ENCODE peak calls at places on chromosomes 16 and 17, in ten cellular contexts. R, X, W, P, T, H, V, D, S and Z are unnamed samples.

GRCh38 chr17:21263351-21263750 is 10.1 kb upstream of the NATD1 start:
- DNase-seq in R (no peak), X (no peak), W (no peak), P (no peak), T (no peak), H (no peak), V (peak; percentile 81), D (no peak), S (no peak), Z (no peak)

GRCh38 chr16:29848420-29849297 is 14.4 kb downstream of the CDIPT start:
- DNase-seq in R (no peak), X (peak; percentile 78), W (peak; percentile 29), P (peak; percentile 75), T (peak; percentile 85), H (peak; percentile 83), V (peak; percentile 60), D (peak; percentile 57), S (peak; percentile 87), Z (peak; percentile 62)

GRCh38 chr17:30236807-30237206 is 1.3 kb upstream of the SLC6A4 start:
- DNase-seq in R (no peak), X (peak; percentile 70), W (no peak), P (peak; percentile 15), T (peak; percentile 81), H (peak; percentile 72), V (peak; percentile 25), D (peak; percentile 0), S (peak; percentile 54), Z (peak; percentile 42)

GRCh38 chr17:55794681-55795080 is 43.8 kb downstream of the PCTP start:
- DNase-seq in R (no peak), X (no peak), W (no peak), P (no peak), T (peak; percentile 8), H (no peak), V (no peak), D (no peak), S (no peak), Z (no peak)

GRCh38 chr17:68595986-68596385 is 5.2 kb downstream of the FAM20A start:
- DNase-seq in R (no peak), X (no peak), W (no peak), P (no peak), T (no peak), H (no peak), V (no peak), D (no peak), S (no peak), Z (no peak)

GRCh38 chr17:17723354-17724261 is 42.4 kb downstream of the RAI1 start:
- DNase-seq in R (no peak), X (peak; percentile 71), W (peak; percentile 33), P (no peak), T (no peak), H (no peak), V (peak; percentile 72), D (no peak), S (peak; percentile 52), Z (no peak)

GRCh38 chr17:8152981-8153549 is 861 bp upstream of the PER1 start:
- DNase-seq in R (no peak), X (no peak), W (no peak), P (no peak), T (no peak), H (no peak), V (no peak), D (no peak), S (no peak), Z (no peak)

GRCh38 chr16:73122604-73123386 is 74.9 kb upstream of the ZFHX3 start:
- DNase-seq in R (no peak), X (no peak), W (no peak), P (no peak), T (no peak), H (peak; percentile 73), V (peak; percentile 12), D (peak; percentile 22), S (no peak), Z (no peak)

GRCh38 chr16:83356266-83356665 is 451.5 kb upstream of the HSBP1 start:
- DNase-seq in R (peak; percentile 57), X (peak; percentile 89), W (peak; percentile 23), P (no peak), T (peak; percentile 28), H (no peak), V (peak; percentile 65), D (no peak), S (no peak), Z (peak; percentile 49)

GRCh38 chr17:62162898-62163297 is 97.8 kb upstream of the MED13 start:
- DNase-seq in R (no peak), X (no peak), W (no peak), P (no peak), T (no peak), H (no peak), V (no peak), D (no peak), S (no peak), Z (no peak)

GRCh38 chr16:4314532-4315184 is 1.2 kb upstream of the GLIS2 start:
- DNase-seq in R (no peak), X (peak; percentile 72), W (no peak), P (no peak), T (peak; percentile 47), H (no peak), V (peak; percentile 56), D (no peak), S (peak; percentile 26), Z (no peak)

GRCh38 chr16:2483160-2483559 is 8.2 kb downstream of the TBC1D24 start:
- DNase-seq in R (no peak), X (no peak), W (no peak), P (no peak), T (no peak), H (peak; percentile 43), V (peak; percentile 52), D (peak; percentile 45), S (no peak), Z (no peak)

GRCh38 chr16:68235105-68235881 is 634 bp downstream of the ESRP2 start:
- DNase-seq in R (no peak), X (peak; percentile 75), W (peak; percentile 40), P (no peak), T (peak; percentile 61), H (no peak), V (no peak), D (no peak), S (no peak), Z (no peak)

GRCh38 chr17:4558311-4558972 is 1.9 kb downstream of the GGT6 start:
- DNase-seq in R (no peak), X (no peak), W (no peak), P (no peak), T (no peak), H (no peak), V (no peak), D (no peak), S (no peak), Z (no peak)

GRCh38 chr17:78144146-78144719 is 2.0 kb upstream of the C17orf99 start:
- DNase-seq in R (no peak), X (no peak), W (no peak), P (no peak), T (peak; percentile 86), H (peak; percentile 94), V (peak; percentile 38), D (peak; percentile 58), S (no peak), Z (no peak)

GRCh38 chr17:28474035-28474640 is 694 bp downstream of the SLC13A2 start:
- DNase-seq in R (no peak), X (no peak), W (no peak), P (no peak), T (no peak), H (no peak), V (no peak), D (no peak), S (no peak), Z (no peak)

GRCh38 chr16:12994402-12994801 is 93.0 kb downstream of the SHISA9 start:
- DNase-seq in R (no peak), X (no peak), W (no peak), P (no peak), T (no peak), H (no peak), V (no peak), D (no peak), S (no peak), Z (no peak)

GRCh38 chr17:16986391-16986790 is 14.5 kb upstream of the TNFRSF13B start:
- DNase-seq in R (no peak), X (no peak), W (no peak), P (no peak), T (no peak), H (no peak), V (no peak), D (no peak), S (no peak), Z (no peak)

GRCh38 chr17:7836596-7837374 is 2.8 kb downstream of the KDM6B start:
- DNase-seq in R (peak; percentile 94), X (peak; percentile 99), W (peak; percentile 98), P (no peak), T (peak; percentile 86), H (peak; percentile 93), V (peak; percentile 88), D (peak; percentile 22), S (peak; percentile 70), Z (peak; percentile 97)

GRCh38 chr17:3852561-3852960 is 6.5 kb upstream of the NCBP3 start:
- DNase-seq in R (no peak), X (no peak), W (no peak), P (no peak), T (no peak), H (no peak), V (no peak), D (no peak), S (no peak), Z (no peak)

GRCh38 chr16:19911747-19912146 is 27.1 kb upstream of the GPRC5B start:
- DNase-seq in R (no peak), X (no peak), W (no peak), P (no peak), T (no peak), H (no peak), V (no peak), D (no peak), S (no peak), Z (no peak)

GRCh38 chr16:3907586-3907985 is 27.1 kb upstream of the CREBBP start:
- DNase-seq in R (no peak), X (peak; percentile 42), W (no peak), P (no peak), T (no peak), H (no peak), V (no peak), D (no peak), S (no peak), Z (no peak)

GRCh38 chr17:19368119-19368660 is 5.7 kb upstream of the B9D1 start:
- DNase-seq in R (no peak), X (no peak), W (no peak), P (no peak), T (no peak), H (no peak), V (no peak), D (no peak), S (no peak), Z (no peak)

GRCh38 chr16:14004719-14005315 is 66.3 kb upstream of the MRTFB start:
- DNase-seq in R (no peak), X (no peak), W (no peak), P (no peak), T (no peak), H (no peak), V (no peak), D (no peak), S (no peak), Z (no peak)

GRCh38 chr17:45305532-45306087 is 11.2 kb downstream of the MAP3K14 start:
- DNase-seq in R (no peak), X (no peak), W (no peak), P (no peak), T (no peak), H (no peak), V (peak; percentile 83), D (no peak), S (no peak), Z (no peak)

GRCh38 chr17:21029032-21029431 is 13.8 kb downstream of the USP22 start:
- DNase-seq in R (no peak), X (no peak), W (no peak), P (no peak), T (no peak), H (no peak), V (peak; percentile 82), D (no peak), S (peak; percentile 31), Z (peak; percentile 44)

GRCh38 chr17:57288034-57288752 is 31.9 kb downstream of the MSI2 start:
- DNase-seq in R (no peak), X (no peak), W (no peak), P (no peak), T (no peak), H (peak; percentile 55), V (peak; percentile 51), D (no peak), S (no peak), Z (no peak)

GRCh38 chr17:80313160-80313829 is 52.6 kb downstream of the RNF213 start:
- DNase-seq in R (no peak), X (no peak), W (no peak), P (no peak), T (no peak), H (no peak), V (no peak), D (no peak), S (no peak), Z (no peak)